ENCODE peak calls at places on chromosomes 1 and 21, in nine cellular contexts. One of them, this sample, is unnamed.

GRCh38 chr21:42525228-42525604 is 11.6 kb downstream of the SLC37A1 start:
- DNase-seq in foreskin fibroblast: no peak
- DNase-seq in CD8-positive, alpha-beta T cell: no peak
- DNase-seq in body of pancreas: no peak
- DNase-seq in fibroblast of lung: no peak
- DNase-seq in prostate gland: no peak
- DNase-seq in tibial nerve: no peak
- DNase-seq in AG04450: no peak
- DNase-seq in psoas muscle: no peak
- DNase-seq in this sample: no peak

GRCh38 chr1:82485591-82486369 is 685.0 kb downstream of the ADGRL2 start:
- DNase-seq in CD8-positive, alpha-beta T cell: no peak
- DNase-seq in prostate gland: peak
- DNase-seq in psoas muscle: peak
- DNase-seq in body of pancreas: peak
- DNase-seq in foreskin fibroblast: peak
- DNase-seq in tibial nerve: peak
- DNase-seq in AG04450: no peak
- DNase-seq in fibroblast of lung: peak
- DNase-seq in this sample: no peak

GRCh38 chr1:62528015-62528414 is 69.3 kb upstream of the ANGPTL3 start:
- DNase-seq in foreskin fibroblast: no peak
- DNase-seq in psoas muscle: no peak
- DNase-seq in prostate gland: no peak
- DNase-seq in body of pancreas: peak
- DNase-seq in CD8-positive, alpha-beta T cell: peak
- DNase-seq in AG04450: no peak
- DNase-seq in tibial nerve: no peak
- DNase-seq in fibroblast of lung: no peak
- DNase-seq in this sample: no peak

GRCh38 chr1:67583462-67583950 is 101.5 kb upstream of the GADD45A start:
- DNase-seq in body of pancreas: no peak
- DNase-seq in foreskin fibroblast: no peak
- DNase-seq in tibial nerve: no peak
- DNase-seq in CD8-positive, alpha-beta T cell: no peak
- DNase-seq in AG04450: no peak
- DNase-seq in prostate gland: no peak
- DNase-seq in psoas muscle: no peak
- DNase-seq in fibroblast of lung: peak
- DNase-seq in this sample: no peak

GRCh38 chr1:179637211-179637860 is 45.7 kb downstream of the TDRD5 start:
- DNase-seq in CD8-positive, alpha-beta T cell: no peak
- DNase-seq in foreskin fibroblast: no peak
- DNase-seq in tibial nerve: no peak
- DNase-seq in prostate gland: no peak
- DNase-seq in AG04450: no peak
- DNase-seq in body of pancreas: no peak
- DNase-seq in fibroblast of lung: no peak
- DNase-seq in psoas muscle: no peak
- DNase-seq in this sample: no peak

GRCh38 chr1:168736450-168736980 is 7.5 kb upstream of the DPT start:
- DNase-seq in foreskin fibroblast: no peak
- DNase-seq in psoas muscle: no peak
- DNase-seq in fibroblast of lung: no peak
- DNase-seq in AG04450: no peak
- DNase-seq in prostate gland: no peak
- DNase-seq in CD8-positive, alpha-beta T cell: no peak
- DNase-seq in tibial nerve: no peak
- DNase-seq in body of pancreas: no peak
- DNase-seq in this sample: no peak

GRCh38 chr1:244863491-244864252 is 671 bp downstream of the HNRNPU start:
- DNase-seq in CD8-positive, alpha-beta T cell: no peak
- DNase-seq in foreskin fibroblast: peak
- DNase-seq in fibroblast of lung: no peak
- DNase-seq in body of pancreas: peak
- DNase-seq in prostate gland: peak
- DNase-seq in AG04450: no peak
- DNase-seq in psoas muscle: peak
- DNase-seq in tibial nerve: peak
- DNase-seq in this sample: peak

GRCh38 chr1:1033009-1033587 is 13.2 kb downstream of the AGRN start:
- DNase-seq in AG04450: peak
- DNase-seq in prostate gland: peak
- DNase-seq in tibial nerve: no peak
- DNase-seq in fibroblast of lung: peak
- DNase-seq in body of pancreas: peak
- DNase-seq in CD8-positive, alpha-beta T cell: peak
- DNase-seq in foreskin fibroblast: peak
- DNase-seq in psoas muscle: peak
- DNase-seq in this sample: peak

GRCh38 chr1:13628711-13629110 is 45.1 kb downstream of the PDPN start:
- DNase-seq in psoas muscle: no peak
- DNase-seq in prostate gland: no peak
- DNase-seq in fibroblast of lung: peak
- DNase-seq in CD8-positive, alpha-beta T cell: no peak
- DNase-seq in tibial nerve: no peak
- DNase-seq in foreskin fibroblast: no peak
- DNase-seq in body of pancreas: no peak
- DNase-seq in AG04450: no peak
- DNase-seq in this sample: no peak

GRCh38 chr1:243903904-243904303 is 53.9 kb upstream of the AKT3 start:
- DNase-seq in foreskin fibroblast: no peak
- DNase-seq in AG04450: no peak
- DNase-seq in prostate gland: no peak
- DNase-seq in CD8-positive, alpha-beta T cell: no peak
- DNase-seq in psoas muscle: no peak
- DNase-seq in body of pancreas: no peak
- DNase-seq in tibial nerve: no peak
- DNase-seq in fibroblast of lung: peak
- DNase-seq in this sample: no peak

GRCh38 chr1:92980732-92981647 is 19.7 kb upstream of the DIPK1A start:
- DNase-seq in tibial nerve: no peak
- DNase-seq in fibroblast of lung: no peak
- DNase-seq in body of pancreas: no peak
- DNase-seq in prostate gland: no peak
- DNase-seq in CD8-positive, alpha-beta T cell: peak
- DNase-seq in foreskin fibroblast: no peak
- DNase-seq in psoas muscle: no peak
- DNase-seq in AG04450: no peak
- DNase-seq in this sample: no peak

GRCh38 chr1:99573431-99574217 is 72.3 kb upstream of the PALMD start:
- DNase-seq in tibial nerve: no peak
- DNase-seq in prostate gland: no peak
- DNase-seq in body of pancreas: no peak
- DNase-seq in AG04450: no peak
- DNase-seq in foreskin fibroblast: no peak
- DNase-seq in psoas muscle: no peak
- DNase-seq in CD8-positive, alpha-beta T cell: no peak
- DNase-seq in fibroblast of lung: peak
- DNase-seq in this sample: no peak

GRCh38 chr1:168321945-168322344 is 41.3 kb downstream of the TBX19 start:
- DNase-seq in body of pancreas: no peak
- DNase-seq in tibial nerve: no peak
- DNase-seq in CD8-positive, alpha-beta T cell: no peak
- DNase-seq in fibroblast of lung: peak
- DNase-seq in AG04450: no peak
- DNase-seq in psoas muscle: no peak
- DNase-seq in foreskin fibroblast: peak
- DNase-seq in prostate gland: no peak
- DNase-seq in this sample: no peak

GRCh38 chr21:18801468-18801867 is 397.9 kb upstream of the TMPRSS15 start:
- DNase-seq in AG04450: no peak
- DNase-seq in tibial nerve: no peak
- DNase-seq in prostate gland: no peak
- DNase-seq in psoas muscle: no peak
- DNase-seq in CD8-positive, alpha-beta T cell: no peak
- DNase-seq in body of pancreas: no peak
- DNase-seq in fibroblast of lung: peak
- DNase-seq in foreskin fibroblast: no peak
- DNase-seq in this sample: no peak

GRCh38 chr1:235100124-235100801 is 28.4 kb downstream of the TOMM20 start:
- DNase-seq in foreskin fibroblast: no peak
- DNase-seq in fibroblast of lung: no peak
- DNase-seq in AG04450: no peak
- DNase-seq in CD8-positive, alpha-beta T cell: no peak
- DNase-seq in body of pancreas: no peak
- DNase-seq in psoas muscle: no peak
- DNase-seq in prostate gland: no peak
- DNase-seq in tibial nerve: peak
- DNase-seq in this sample: peak

GRCh38 chr1:156500578-156500846 is at the start of gene MEF2D:
- DNase-seq in CD8-positive, alpha-beta T cell: no peak
- DNase-seq in body of pancreas: no peak
- DNase-seq in foreskin fibroblast: no peak
- DNase-seq in fibroblast of lung: no peak
- DNase-seq in tibial nerve: no peak
- DNase-seq in psoas muscle: no peak
- DNase-seq in prostate gland: no peak
- DNase-seq in AG04450: no peak
- DNase-seq in this sample: no peak

GRCh38 chr1:169692766-169693460 is 18.5 kb downstream of the SELL start:
- DNase-seq in prostate gland: no peak
- DNase-seq in psoas muscle: no peak
- DNase-seq in tibial nerve: no peak
- DNase-seq in AG04450: no peak
- DNase-seq in foreskin fibroblast: no peak
- DNase-seq in body of pancreas: no peak
- DNase-seq in fibroblast of lung: no peak
- DNase-seq in CD8-positive, alpha-beta T cell: peak
- DNase-seq in this sample: no peak

DNA sequence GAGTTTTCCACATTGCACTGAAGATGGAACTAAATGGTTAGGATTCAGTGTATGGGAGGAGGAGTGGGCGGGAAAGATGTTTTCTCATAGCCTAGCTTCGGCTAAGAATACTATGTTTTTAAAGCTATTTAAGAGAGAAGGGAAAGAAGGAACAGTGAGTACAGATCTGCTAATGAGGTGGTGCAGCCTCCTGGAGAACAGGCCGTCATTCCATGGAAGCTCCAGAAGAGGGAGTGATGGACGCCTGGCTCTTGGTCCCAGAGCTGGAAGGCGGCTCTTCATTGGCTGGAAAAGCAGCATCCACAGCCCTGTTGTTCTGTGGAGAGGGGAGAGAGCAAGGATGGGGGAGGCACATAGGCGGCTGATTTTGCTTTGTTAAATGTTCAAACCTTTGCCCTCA is 6.9 kb downstream of the CAMK1G start:
- DNase-seq in prostate gland: no peak
- DNase-seq in CD8-positive, alpha-beta T cell: no peak
- DNase-seq in tibial nerve: no peak
- DNase-seq in fibroblast of lung: peak
- DNase-seq in body of pancreas: no peak
- DNase-seq in psoas muscle: no peak
- DNase-seq in foreskin fibroblast: peak
- DNase-seq in AG04450: no peak
- DNase-seq in this sample: no peak
- TF ChIP-seq CTCF in prostate gland: no peak
- TF ChIP-seq CTCF in CD8-positive, alpha-beta T cell: no peak
- TF ChIP-seq CTCF in tibial nerve: no peak
- TF ChIP-seq CTCF in fibroblast of lung: peak
- TF ChIP-seq CTCF in body of pancreas: no peak
- TF ChIP-seq CTCF in psoas muscle: no peak
- TF ChIP-seq CTCF in foreskin fibroblast: peak
- TF ChIP-seq CTCF in AG04450: peak
- TF ChIP-seq CTCF in this sample: peak

DNA sequence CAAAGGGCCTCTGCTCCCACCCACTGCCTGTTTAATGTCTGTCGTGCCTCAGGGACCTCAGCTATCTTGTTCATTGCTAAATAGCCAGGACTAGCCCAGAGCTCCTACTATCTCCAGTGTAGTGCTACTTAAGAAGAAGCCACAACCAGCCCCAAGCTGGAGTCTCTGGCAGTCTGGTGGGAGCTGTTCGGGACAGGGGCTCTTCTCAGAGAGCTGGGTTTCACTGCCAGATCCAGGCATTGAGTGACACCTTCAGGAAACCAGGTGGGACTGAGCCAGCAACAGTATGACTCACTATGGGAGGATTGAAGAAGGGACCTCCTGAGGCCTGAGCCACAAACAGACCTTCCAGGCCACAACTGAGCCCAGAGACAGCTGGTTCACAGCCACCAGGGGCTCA is 25.4 kb downstream of the MATN1 start:
- DNase-seq in prostate gland: no peak
- DNase-seq in CD8-positive, alpha-beta T cell: no peak
- DNase-seq in AG04450: no peak
- DNase-seq in body of pancreas: no peak
- DNase-seq in fibroblast of lung: peak
- DNase-seq in psoas muscle: peak
- DNase-seq in tibial nerve: no peak
- DNase-seq in foreskin fibroblast: no peak
- DNase-seq in this sample: no peak
- TF ChIP-seq CTCF in prostate gland: no peak
- TF ChIP-seq CTCF in CD8-positive, alpha-beta T cell: no peak
- TF ChIP-seq CTCF in AG04450: no peak
- TF ChIP-seq CTCF in body of pancreas: no peak
- TF ChIP-seq CTCF in fibroblast of lung: no peak
- TF ChIP-seq CTCF in psoas muscle: no peak
- TF ChIP-seq CTCF in tibial nerve: no peak
- TF ChIP-seq CTCF in foreskin fibroblast: no peak
- TF ChIP-seq CTCF in this sample: no peak

GRCh38 chr1:40197656-40198055 is 36.5 kb downstream of the RLF start:
- DNase-seq in foreskin fibroblast: no peak
- DNase-seq in fibroblast of lung: no peak
- DNase-seq in tibial nerve: no peak
- DNase-seq in body of pancreas: no peak
- DNase-seq in AG04450: no peak
- DNase-seq in psoas muscle: no peak
- DNase-seq in prostate gland: no peak
- DNase-seq in CD8-positive, alpha-beta T cell: no peak
- DNase-seq in this sample: no peak
- TF ChIP-seq CTCF in foreskin fibroblast: no peak
- TF ChIP-seq CTCF in fibroblast of lung: no peak
- TF ChIP-seq CTCF in tibial nerve: no peak
- TF ChIP-seq CTCF in body of pancreas: no peak
- TF ChIP-seq CTCF in AG04450: peak
- TF ChIP-seq CTCF in psoas muscle: no peak
- TF ChIP-seq CTCF in prostate gland: peak
- TF ChIP-seq CTCF in CD8-positive, alpha-beta T cell: no peak
- TF ChIP-seq CTCF in this sample: peak

DNA sequence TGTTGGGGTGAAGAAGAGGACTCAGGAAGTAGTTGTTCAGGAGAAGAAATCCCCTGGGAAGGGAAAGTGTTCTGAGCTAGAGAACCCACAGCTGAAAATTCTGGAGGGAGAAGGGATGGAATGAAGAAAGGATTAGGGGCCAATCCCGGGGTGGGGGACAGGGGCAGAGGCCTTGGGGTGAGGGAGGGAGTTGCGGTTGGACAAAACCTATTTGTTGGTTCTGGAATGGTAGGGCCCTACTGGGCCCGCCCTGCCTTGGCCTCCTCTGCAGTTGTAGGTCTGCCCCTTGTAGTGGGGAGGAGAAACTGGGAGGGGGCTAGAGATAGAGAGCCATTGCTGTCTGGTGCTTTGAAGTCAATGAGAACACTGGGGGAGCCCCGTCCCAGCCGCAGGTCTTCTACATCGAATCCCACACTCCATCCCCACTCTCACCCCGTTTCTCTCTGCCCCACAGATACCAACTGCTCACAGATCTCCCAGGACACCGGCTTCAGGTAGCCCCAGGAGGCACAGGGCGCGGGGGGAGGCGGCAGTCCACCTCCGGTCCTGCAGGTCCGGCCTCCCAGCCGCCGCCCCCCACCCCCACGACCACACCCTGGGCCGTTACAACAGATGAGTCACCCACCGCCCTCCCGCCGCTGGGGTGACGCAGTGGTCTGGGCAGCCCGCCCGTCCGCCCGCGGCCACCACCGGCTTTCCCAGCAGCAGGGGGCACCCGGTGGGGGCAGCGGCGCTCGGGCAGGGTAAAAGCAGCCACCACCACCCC is 1.1 kb downstream of the TAGLN2 start:
- DNase-seq in fibroblast of lung: peak
- DNase-seq in CD8-positive, alpha-beta T cell: peak
- DNase-seq in tibial nerve: peak
- DNase-seq in foreskin fibroblast: peak
- DNase-seq in body of pancreas: peak
- DNase-seq in prostate gland: peak
- DNase-seq in psoas muscle: peak
- DNase-seq in AG04450: no peak
- DNase-seq in this sample: no peak
- TF ChIP-seq CTCF in fibroblast of lung: no peak
- TF ChIP-seq CTCF in CD8-positive, alpha-beta T cell: no peak
- TF ChIP-seq CTCF in tibial nerve: no peak
- TF ChIP-seq CTCF in foreskin fibroblast: no peak
- TF ChIP-seq CTCF in body of pancreas: no peak
- TF ChIP-seq CTCF in prostate gland: peak
- TF ChIP-seq CTCF in psoas muscle: no peak
- TF ChIP-seq CTCF in AG04450: no peak
- TF ChIP-seq CTCF in this sample: no peak

This sample was measured in type B pancreatic cell.